ENCODE peak calls at places on chromosome 17, in six cellular contexts. One of them, this sample, is unnamed.

GRCh38 chr17:30554839-30555751 is 77.9 kb downstream of the GOSR1 start:
- DNase-seq in RCC 7860: peak; percentile 7
- DNase-seq in anterior cingulate cortex: no peak
- DNase-seq in coronary artery: peak; percentile 65
- DNase-seq in NT2/D1: no peak
- DNase-seq in central memory CD4-positive, alpha-beta T cell: no peak
- DNase-seq in this sample: peak; percentile 30

GRCh38 chr17:19318611-19319010 is 43.9 kb downstream of the B9D1 start:
- DNase-seq in RCC 7860: no peak
- DNase-seq in anterior cingulate cortex: no peak
- DNase-seq in coronary artery: no peak
- DNase-seq in NT2/D1: no peak
- DNase-seq in central memory CD4-positive, alpha-beta T cell: no peak
- DNase-seq in this sample: no peak

GRCh38 chr17:40112718-40113109 is 9.1 kb upstream of the MSL1 start:
- DNase-seq in RCC 7860: no peak
- DNase-seq in anterior cingulate cortex: no peak
- DNase-seq in coronary artery: peak; percentile 77
- DNase-seq in NT2/D1: no peak
- DNase-seq in central memory CD4-positive, alpha-beta T cell: no peak
- DNase-seq in this sample: no peak

GRCh38 chr17:2102931-2103398 is 48.1 kb downstream of the HIC1 start:
- DNase-seq in RCC 7860: peak; percentile 23
- DNase-seq in anterior cingulate cortex: no peak
- DNase-seq in coronary artery: no peak
- DNase-seq in NT2/D1: no peak
- DNase-seq in central memory CD4-positive, alpha-beta T cell: no peak
- DNase-seq in this sample: no peak

GRCh38 chr17:80110447-80110812 is 9.0 kb downstream of the GAA start:
- DNase-seq in RCC 7860: no peak
- DNase-seq in anterior cingulate cortex: no peak
- DNase-seq in coronary artery: no peak
- DNase-seq in NT2/D1: no peak
- DNase-seq in central memory CD4-positive, alpha-beta T cell: no peak
- DNase-seq in this sample: no peak

GRCh38 chr17:80822021-80822699 is 169.5 kb upstream of the CHMP6 start:
- DNase-seq in RCC 7860: no peak
- DNase-seq in anterior cingulate cortex: no peak
- DNase-seq in coronary artery: no peak
- DNase-seq in NT2/D1: no peak
- DNase-seq in central memory CD4-positive, alpha-beta T cell: no peak
- DNase-seq in this sample: no peak

GRCh38 chr17:29588561-29589411 is 662 bp downstream of the GIT1 start:
- DNase-seq in RCC 7860: no peak
- DNase-seq in anterior cingulate cortex: no peak
- DNase-seq in coronary artery: no peak
- DNase-seq in NT2/D1: no peak
- DNase-seq in central memory CD4-positive, alpha-beta T cell: peak; percentile 37
- DNase-seq in this sample: peak; percentile 83

GRCh38 chr17:77501101-77501566 is 360.4 kb downstream of the SEC14L1 start:
- DNase-seq in RCC 7860: no peak
- DNase-seq in anterior cingulate cortex: no peak
- DNase-seq in coronary artery: peak; percentile 47
- DNase-seq in NT2/D1: no peak
- DNase-seq in central memory CD4-positive, alpha-beta T cell: no peak
- DNase-seq in this sample: no peak

GRCh38 chr17:18327093-18327492 is 12.0 kb downstream of the SMCR8 start:
- DNase-seq in RCC 7860: no peak
- DNase-seq in anterior cingulate cortex: no peak
- DNase-seq in coronary artery: no peak
- DNase-seq in NT2/D1: no peak
- DNase-seq in central memory CD4-positive, alpha-beta T cell: no peak
- DNase-seq in this sample: no peak

GRCh38 chr17:46044286-46044928 is 45.4 kb downstream of the STH start:
- DNase-seq in RCC 7860: peak; percentile 60
- DNase-seq in anterior cingulate cortex: peak; percentile 61
- DNase-seq in coronary artery: peak; percentile 82
- DNase-seq in NT2/D1: peak; percentile 57
- DNase-seq in central memory CD4-positive, alpha-beta T cell: peak; percentile 34
- DNase-seq in this sample: peak; percentile 89

GRCh38 chr17:65556014-65556909 is 5.2 kb downstream of the AXIN2 start:
- DNase-seq in RCC 7860: no peak
- DNase-seq in anterior cingulate cortex: peak; percentile 65
- DNase-seq in coronary artery: peak; percentile 80
- DNase-seq in NT2/D1: no peak
- DNase-seq in central memory CD4-positive, alpha-beta T cell: peak; percentile 82
- DNase-seq in this sample: peak; percentile 83

GRCh38 chr17:55390364-55390977 is 31.2 kb downstream of the MMD start:
- DNase-seq in RCC 7860: no peak
- DNase-seq in anterior cingulate cortex: no peak
- DNase-seq in coronary artery: no peak
- DNase-seq in NT2/D1: no peak
- DNase-seq in central memory CD4-positive, alpha-beta T cell: no peak
- DNase-seq in this sample: peak; percentile 49

GRCh38 chr17:18224053-18224427 is 1.4 kb upstream of the LLGL1 start:
- DNase-seq in RCC 7860: no peak
- DNase-seq in anterior cingulate cortex: no peak
- DNase-seq in coronary artery: no peak
- DNase-seq in NT2/D1: no peak
- DNase-seq in central memory CD4-positive, alpha-beta T cell: no peak
- DNase-seq in this sample: no peak

GRCh38 chr17:79850571-79851460 is 11.6 kb upstream of the CBX4 start:
- DNase-seq in RCC 7860: peak; percentile 98
- DNase-seq in anterior cingulate cortex: no peak
- DNase-seq in coronary artery: peak; percentile 41
- DNase-seq in NT2/D1: no peak
- DNase-seq in central memory CD4-positive, alpha-beta T cell: no peak
- DNase-seq in this sample: peak; percentile 56

GRCh38 chr17:35094902-35095301 is 24.8 kb downstream of the RAD51D start:
- DNase-seq in RCC 7860: peak; percentile 76
- DNase-seq in anterior cingulate cortex: no peak
- DNase-seq in coronary artery: no peak
- DNase-seq in NT2/D1: no peak
- DNase-seq in central memory CD4-positive, alpha-beta T cell: no peak
- DNase-seq in this sample: peak; percentile 33

GRCh38 chr17:14301761-14302401 is 1.0 kb downstream of the HS3ST3B1 start:
- DNase-seq in RCC 7860: no peak
- DNase-seq in anterior cingulate cortex: no peak
- DNase-seq in coronary artery: no peak
- DNase-seq in NT2/D1: no peak
- DNase-seq in central memory CD4-positive, alpha-beta T cell: peak; percentile 64
- DNase-seq in this sample: peak; percentile 73

GRCh38 chr17:38559025-38559879 is 46.5 kb downstream of the SRCIN1 start:
- DNase-seq in RCC 7860: peak; percentile 63
- DNase-seq in anterior cingulate cortex: no peak
- DNase-seq in coronary artery: no peak
- DNase-seq in NT2/D1: peak; percentile 81
- DNase-seq in central memory CD4-positive, alpha-beta T cell: peak; percentile 81
- DNase-seq in this sample: peak; percentile 17

GRCh38 chr17:40314557-40314953 is 5.6 kb downstream of the RARA start:
- DNase-seq in RCC 7860: peak; percentile 96
- DNase-seq in anterior cingulate cortex: no peak
- DNase-seq in coronary artery: peak; percentile 96
- DNase-seq in NT2/D1: no peak
- DNase-seq in central memory CD4-positive, alpha-beta T cell: peak; percentile 70
- DNase-seq in this sample: peak; percentile 97

GRCh38 chr17:80962356-80963329 is 29.0 kb upstream of the CHMP6 start:
- DNase-seq in RCC 7860: no peak
- DNase-seq in anterior cingulate cortex: no peak
- DNase-seq in coronary artery: no peak
- DNase-seq in NT2/D1: no peak
- DNase-seq in central memory CD4-positive, alpha-beta T cell: no peak
- DNase-seq in this sample: no peak

GRCh38 chr17:39667262-39668140 is 752 bp upstream of the PNMT start:
- DNase-seq in RCC 7860: no peak
- DNase-seq in anterior cingulate cortex: no peak
- DNase-seq in coronary artery: no peak
- DNase-seq in NT2/D1: no peak
- DNase-seq in central memory CD4-positive, alpha-beta T cell: no peak
- DNase-seq in this sample: no peak

GRCh38 chr17:42275527-42276358 is 448 bp downstream of the STAT5B start:
- DNase-seq in RCC 7860: no peak
- DNase-seq in anterior cingulate cortex: no peak
- DNase-seq in coronary artery: no peak
- DNase-seq in NT2/D1: no peak
- DNase-seq in central memory CD4-positive, alpha-beta T cell: no peak
- DNase-seq in this sample: peak; percentile 27

GRCh38 chr17:78707016-78707415 is 75.1 kb downstream of the CYTH1 start:
- DNase-seq in RCC 7860: peak; percentile 51
- DNase-seq in anterior cingulate cortex: no peak
- DNase-seq in coronary artery: no peak
- DNase-seq in NT2/D1: no peak
- DNase-seq in central memory CD4-positive, alpha-beta T cell: no peak
- DNase-seq in this sample: no peak

GRCh38 chr17:45132569-45133463 is 501 bp upstream of the PLCD3 start:
- DNase-seq in RCC 7860: peak; percentile 75
- DNase-seq in anterior cingulate cortex: peak; percentile 67
- DNase-seq in coronary artery: peak; percentile 89
- DNase-seq in NT2/D1: peak; percentile 28
- DNase-seq in central memory CD4-positive, alpha-beta T cell: peak; percentile 67
- DNase-seq in this sample: peak; percentile 84

GRCh38 chr17:37488607-37489196 is 989 bp upstream of the DUSP14 start:
- DNase-seq in RCC 7860: peak; percentile 95
- DNase-seq in anterior cingulate cortex: no peak
- DNase-seq in coronary artery: peak; percentile 87
- DNase-seq in NT2/D1: no peak
- DNase-seq in central memory CD4-positive, alpha-beta T cell: peak; percentile 51
- DNase-seq in this sample: peak; percentile 84

GRCh38 chr17:79926002-79926307 is 86.7 kb upstream of the CBX4 start:
- DNase-seq in RCC 7860: no peak
- DNase-seq in anterior cingulate cortex: no peak
- DNase-seq in coronary artery: no peak
- DNase-seq in NT2/D1: no peak
- DNase-seq in central memory CD4-positive, alpha-beta T cell: no peak
- DNase-seq in this sample: no peak

GRCh38 chr17:79192503-79193500 is 118.2 kb downstream of the ENGASE start:
- DNase-seq in RCC 7860: no peak
- DNase-seq in anterior cingulate cortex: no peak
- DNase-seq in coronary artery: no peak
- DNase-seq in NT2/D1: peak; percentile 64
- DNase-seq in central memory CD4-positive, alpha-beta T cell: no peak
- DNase-seq in this sample: peak; percentile 64

GRCh38 chr17:63134867-63135266 is 168.8 kb downstream of the TANC2 start:
- DNase-seq in RCC 7860: no peak
- DNase-seq in anterior cingulate cortex: no peak
- DNase-seq in coronary artery: no peak
- DNase-seq in NT2/D1: no peak
- DNase-seq in central memory CD4-positive, alpha-beta T cell: no peak
- DNase-seq in this sample: no peak

GRCh38 chr17:18025596-18026407 is 13.2 kb downstream of the ATPAF2 start:
- DNase-seq in RCC 7860: no peak
- DNase-seq in anterior cingulate cortex: no peak
- DNase-seq in coronary artery: no peak
- DNase-seq in NT2/D1: no peak
- DNase-seq in central memory CD4-positive, alpha-beta T cell: no peak
- DNase-seq in this sample: no peak

GRCh38 chr17:21573961-21574610 is 118.2 kb upstream of the KCNJ18 start:
- DNase-seq in RCC 7860: no peak
- DNase-seq in anterior cingulate cortex: peak; percentile 81
- DNase-seq in coronary artery: no peak
- DNase-seq in NT2/D1: no peak
- DNase-seq in central memory CD4-positive, alpha-beta T cell: peak; percentile 25
- DNase-seq in this sample: no peak

GRCh38 chr17:76076100-76076764 is 1.7 kb downstream of the GALR2 start:
- DNase-seq in RCC 7860: no peak
- DNase-seq in anterior cingulate cortex: no peak
- DNase-seq in coronary artery: no peak
- DNase-seq in NT2/D1: no peak
- DNase-seq in central memory CD4-positive, alpha-beta T cell: no peak
- DNase-seq in this sample: no peak

GRCh38 chr17:58381124-58381838 is 29.3 kb upstream of the SUPT4H1 start:
- DNase-seq in RCC 7860: no peak
- DNase-seq in anterior cingulate cortex: peak; percentile 18
- DNase-seq in coronary artery: no peak
- DNase-seq in NT2/D1: no peak
- DNase-seq in central memory CD4-positive, alpha-beta T cell: no peak
- DNase-seq in this sample: peak; percentile 9